ENCODE peak calls at places on chromosome 4, in four cellular contexts. H is tibial artery, K is breast epithelium, S is endodermal cell. T is an unnamed sample.

GRCh38 chr4:6844986-6845385 is 62.5 kb downstream of the KIAA0232 start:
- DNase-seq in H (no peak), K (no peak), S (no peak), T (no peak)

GRCh38 chr4:175562537-175562936 is 249.5 kb downstream of the GPM6A start:
- DNase-seq in H (no peak), K (no peak), S (no peak), T (no peak)

GRCh38 chr4:89904524-89904923 is 9.9 kb downstream of the MMRN1 start:
- DNase-seq in H (no peak), K (no peak), S (no peak), T (no peak)

GRCh38 chr4:111666826-111667360 is 478.4 kb upstream of the FAM241A start:
- DNase-seq in H (no peak), K (no peak), S (no peak), T (no peak)

GRCh38 chr4:173703076-173703475 is 173.0 kb upstream of the HAND2 start:
- DNase-seq in H (no peak), K (no peak), S (no peak), T (no peak)

GRCh38 chr4:75391489-75392166 is 122.6 kb downstream of the RCHY1 start:
- DNase-seq in H (no peak), K (no peak), S (no peak), T (no peak)

GRCh38 chr4:3220586-3221494 is 28.1 kb upstream of the MSANTD1 start:
- DNase-seq in H (no peak), K (no peak), S (no peak), T (no peak)

GRCh38 chr4:7068279-7068842 is 497 bp upstream of the GRPEL1 start:
- DNase-seq in H (no peak), K (peak; percentile 99), S (no peak), T (no peak)

GRCh38 chr4:101584306-101584705 is 206.2 kb upstream of the BANK1 start:
- DNase-seq in H (no peak), K (no peak), S (no peak), T (no peak)

GRCh38 chr4:140427104-140427918 is at the start of gene CLGN:
- DNase-seq in H (peak; percentile 21), K (peak; percentile 52), S (peak; percentile 97), T (peak; percentile 66)

GRCh38 chr4:74659576-74660411 is 134.5 kb downstream of the BTC start:
- DNase-seq in H (no peak), K (no peak), S (peak; percentile 40), T (peak; percentile 94)

GRCh38 chr4:168803727-168804126 is 206.3 kb downstream of the CBR4 start:
- DNase-seq in H (no peak), K (no peak), S (peak; percentile 78), T (no peak)

GRCh38 chr4:10106421-10107039 is 10.1 kb downstream of the WDR1 start:
- DNase-seq in H (peak; percentile 96), K (no peak), S (no peak), T (peak; percentile 93)

GRCh38 chr4:150573534-150573933 is 8.4 kb upstream of the MAB21L2 start:
- DNase-seq in H (no peak), K (no peak), S (no peak), T (no peak)

GRCh38 chr4:75919914-75920313 is 17.7 kb upstream of the PPEF2 start:
- DNase-seq in H (no peak), K (no peak), S (no peak), T (no peak)

GRCh38 chr4:104490770-104491395 is 3.8 kb downstream of the CXXC4 start:
- DNase-seq in H (peak; percentile 58), K (peak; percentile 75), S (peak; percentile 86), T (no peak)

GRCh38 chr4:54233128-54233696 is 4.1 kb downstream of the PDGFRA start:
- DNase-seq in H (peak; percentile 76), K (peak; percentile 79), S (peak; percentile 95), T (no peak)

GRCh38 chr4:127188847-127189246 is 443.9 kb upstream of the INTU start:
- DNase-seq in H (no peak), K (no peak), S (peak; percentile 48), T (no peak)

GRCh38 chr4:158006973-158007372 is 165.9 kb downstream of the GASK1B start:
- DNase-seq in H (no peak), K (no peak), S (no peak), T (no peak)

GRCh38 chr4:112514449-112515277 is 1.3 kb downstream of the NEUROG2 start:
- DNase-seq in H (no peak), K (no peak), S (peak; percentile 79), T (no peak)

GRCh38 chr4:67725981-67726380 is 25.0 kb upstream of the UBA6 start:
- DNase-seq in H (no peak), K (no peak), S (no peak), T (no peak)

GRCh38 chr4:68152411-68152810 is 22.7 kb upstream of the TMPRSS11F start:
- DNase-seq in H (no peak), K (no peak), S (no peak), T (peak; percentile 53)

GRCh38 chr4:174144081-174144480 is 139.4 kb downstream of the FBXO8 start:
- DNase-seq in H (no peak), K (no peak), S (no peak), T (no peak)

GRCh38 chr4:101071241-101071640 is 276.1 kb downstream of the PPP3CA start:
- DNase-seq in H (no peak), K (no peak), S (no peak), T (no peak)

GRCh38 chr4:176153124-176153523 is 42.3 kb downstream of the SPATA4 start:
- DNase-seq in H (no peak), K (no peak), S (no peak), T (no peak)

GRCh38 chr4:86688026-86688425 is 93.9 kb downstream of the PTPN13 start:
- DNase-seq in H (no peak), K (no peak), S (no peak), T (no peak)

DNA sequence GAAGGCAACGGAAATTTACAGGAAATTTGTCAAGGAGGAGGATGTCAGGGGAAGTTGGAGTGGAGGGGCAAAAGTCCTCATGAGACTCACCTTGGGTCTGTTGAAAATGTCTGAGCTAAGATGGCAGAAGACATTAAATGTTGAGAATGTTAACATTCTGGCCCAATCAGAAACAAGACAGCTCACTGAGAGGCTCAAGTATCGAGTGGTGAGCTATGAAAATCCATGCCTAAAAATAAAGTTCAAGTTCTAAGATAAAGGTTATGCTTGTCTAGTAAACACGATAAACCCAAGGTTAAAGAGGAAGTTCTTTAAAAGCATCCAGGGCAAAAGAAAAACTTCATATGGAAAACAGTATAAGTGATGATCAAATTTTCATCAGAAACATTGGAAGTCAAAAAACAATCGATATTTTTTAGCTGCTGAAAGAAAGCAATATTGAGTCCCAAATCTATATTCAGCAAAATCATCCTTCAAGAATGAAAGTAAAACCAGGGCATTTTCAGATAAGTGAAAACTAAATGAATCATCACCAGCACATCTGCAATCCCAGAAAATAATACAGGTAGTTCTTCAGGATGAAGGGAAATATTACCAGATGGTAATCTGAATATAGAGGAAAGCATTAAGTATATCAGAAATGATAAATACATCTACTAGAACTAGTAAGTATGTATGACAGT is 462.4 kb downstream of the TLL1 start:
- DNase-seq in H (no peak), K (no peak), S (no peak), T (no peak)
- H3K27ac ChIP-seq in H (no peak overlapping the region), K (no peak overlapping the region), S (no peak overlapping the region), T (no peak overlapping the region)

GRCh38 chr4:118760493-118760892 is 75.3 kb downstream of the METTL14 start:
- DNase-seq in H (no peak), K (no peak), S (no peak), T (no peak)
- H3K27ac ChIP-seq in H (peak overlapping the region; percentile 84), K (peak overlapping the region; percentile 73), S (no peak overlapping the region), T (no peak overlapping the region)

DNA sequence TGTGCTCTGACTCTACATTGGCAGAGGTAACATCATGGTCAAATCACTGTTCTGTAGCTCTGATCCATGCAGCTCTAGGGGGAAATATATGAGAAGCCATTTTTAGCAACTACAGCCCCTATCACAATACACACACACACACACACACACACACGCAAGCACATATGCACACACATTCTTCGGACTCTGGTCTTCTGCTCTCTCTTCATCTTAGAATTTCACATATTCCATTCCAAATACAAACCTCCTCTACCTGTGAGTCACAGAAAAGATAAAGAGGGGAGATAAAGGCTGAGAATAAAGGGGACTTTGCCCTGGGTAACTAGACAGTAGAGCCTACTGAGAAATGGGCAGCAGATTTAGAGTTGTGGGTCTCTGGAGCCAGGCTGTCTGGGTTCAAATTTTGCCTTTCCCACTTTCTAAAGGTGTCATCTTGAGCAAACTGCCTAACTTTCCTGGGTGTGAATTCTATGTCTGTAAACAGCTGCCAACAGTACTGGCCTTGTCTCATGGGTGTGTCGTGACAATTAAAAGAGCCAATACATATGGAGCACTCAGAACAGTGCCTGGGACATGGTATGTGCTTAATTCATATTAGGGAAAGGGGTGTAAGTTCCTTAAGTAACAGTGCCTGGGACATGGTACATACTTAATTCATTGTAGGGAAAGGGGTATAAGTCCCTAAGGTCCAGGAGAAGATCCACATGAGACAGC is 11.6 kb upstream of the RASL11B start:
- DNase-seq in H (no peak), K (no peak), S (no peak), T (no peak)
- H3K27ac ChIP-seq in H (no peak overlapping the region), K (no peak overlapping the region), S (no peak overlapping the region), T (no peak overlapping the region)

GRCh38 chr4:48126621-48127020 is 7.4 kb downstream of the TXK start:
- DNase-seq in H (no peak), K (no peak), S (no peak), T (no peak)

GRCh38 chr4:48127882-48128394 is 6.1 kb downstream of the TXK start:
- DNase-seq in H (peak; percentile 45), K (peak; percentile 55), S (peak; percentile 94), T (peak; percentile 94)

GRCh38 chr4:48124870-48125269 is 9.2 kb downstream of the TXK start:
- DNase-seq in H (no peak), K (no peak), S (no peak), T (no peak)

GRCh38 chr4:48129307-48130014 is 4.6 kb downstream of the TXK start:
- DNase-seq in H (no peak), K (no peak), S (peak; percentile 54), T (no peak)

GRCh38 chr4:48127231-48127881 is 6.7 kb downstream of the TXK start:
- DNase-seq in H (no peak), K (no peak), S (peak; percentile 78), T (peak; percentile 38)
- H3K27ac ChIP-seq in H (peak overlapping the region; percentile 25), K (peak overlapping the region; percentile 85), S (peak overlapping the region; percentile 55), T (peak overlapping the region; percentile 74)

GRCh38 chr4:179415842-179416223 is 1973.6 kb upstream of the AGA start:
- DNase-seq in H (no peak), K (no peak), S (no peak), T (peak; percentile 11)

GRCh38 chr4:179417357-179417756 is 1975.1 kb upstream of the AGA start:
- DNase-seq in H (no peak), K (no peak), S (no peak), T (no peak)

GRCh38 chr4:179415016-179415841 is 1973.0 kb upstream of the AGA start:
- DNase-seq in H (no peak), K (no peak), S (no peak), T (no peak)
- H3K27ac ChIP-seq in H (no peak overlapping the region), K (no peak overlapping the region), S (no peak overlapping the region), T (no peak overlapping the region)

GRCh38 chr4:147041376-147041775 is 95.7 kb upstream of the TTC29 start:
- DNase-seq in H (no peak), K (no peak), S (no peak), T (no peak)
- H3K27ac ChIP-seq in H (no peak overlapping the region), K (no peak overlapping the region), S (no peak overlapping the region), T (no peak overlapping the region)

T was measured in PC-9.